ENCODE peak calls at places on chromosomes 11 and 22, in nine cellular contexts. C is left lung, F is foreskin fibroblast, N is fibroblast of the aortic adventitia, Z is A549, W is epithelial cell of esophagus, L is cardiac fibroblast, A is transverse colon, S is lung. M is an unnamed sample.

GRCh38 chr11:110833033-110833484 is 120.8 kb upstream of the ARHGAP20 start:
- DNase-seq in C (no peak), F (peak), N (peak), Z (no peak), W (peak), L (peak), A (no peak), S (no peak), M (peak)

GRCh38 chr22:38429460-38430128 is 25.4 kb downstream of the KCNJ4 start:
- DNase-seq in C (no peak), F (no peak), N (no peak), Z (no peak), W (no peak), L (no peak), A (no peak), S (no peak), M (peak)

GRCh38 chr11:112012877-112013276 is 12.3 kb upstream of the DLAT start:
- DNase-seq in C (no peak), F (no peak), N (peak), Z (no peak), W (peak), L (peak), A (no peak), S (no peak), M (peak)

GRCh38 chr11:69310934-69311766 is 17.2 kb downstream of the MYEOV start:
- DNase-seq in C (no peak), F (no peak), N (no peak), Z (no peak), W (no peak), L (no peak), A (no peak), S (no peak), M (no peak)

GRCh38 chr22:17060126-17060525 is 24.7 kb upstream of the IL17RA start:
- DNase-seq in C (no peak), F (no peak), N (no peak), Z (no peak), W (no peak), L (no peak), A (no peak), S (no peak), M (no peak)

GRCh38 chr11:35367491-35367890 is 51.9 kb downstream of the SLC1A2 start:
- DNase-seq in C (no peak), F (peak), N (peak), Z (no peak), W (peak), L (peak), A (no peak), S (no peak), M (peak)

GRCh38 chr22:38228326-38228872 is 26.6 kb downstream of the MAFF start:
- DNase-seq in C (no peak), F (no peak), N (peak), Z (no peak), W (no peak), L (no peak), A (no peak), S (no peak), M (peak)

GRCh38 chr11:12110714-12111481 is 508 bp downstream of the MICAL2 start:
- DNase-seq in C (peak), F (no peak), N (peak), Z (no peak), W (no peak), L (peak), A (peak), S (peak), M (peak)

GRCh38 chr11:2444301-2445106 is at the start of the genes KCNQ1 and TRPM5:
- DNase-seq in C (peak), F (no peak), N (no peak), Z (peak), W (no peak), L (no peak), A (peak), S (peak), M (no peak)

GRCh38 chr11:1060885-1061616 is 13.6 kb upstream of the MUC2 start:
- DNase-seq in C (no peak), F (peak), N (peak), Z (peak), W (peak), L (peak), A (peak), S (no peak), M (peak)

GRCh38 chr11:6632116-6633073 is 13.2 kb upstream of the TPP1 start:
- DNase-seq in C (no peak), F (no peak), N (no peak), Z (no peak), W (no peak), L (no peak), A (no peak), S (no peak), M (no peak)

GRCh38 chr11:75673977-75674582 is 5.2 kb upstream of the MAP6 start:
- DNase-seq in C (no peak), F (peak), N (peak), Z (peak), W (peak), L (peak), A (no peak), S (no peak), M (peak)

GRCh38 chr11:39294648-39295047 is 2164.8 kb downstream of the LRRC4C start:
- DNase-seq in C (no peak), F (no peak), N (no peak), Z (no peak), W (no peak), L (no peak), A (no peak), S (no peak), M (no peak)

GRCh38 chr22:46085831-46086576 is 64.3 kb upstream of the PPARA start:
- DNase-seq in C (peak), F (peak), N (peak), Z (peak), W (peak), L (peak), A (peak), S (peak), M (no peak)

GRCh38 chr11:57751676-57752253 is at the start of gene BTBD18:
- DNase-seq in C (no peak), F (no peak), N (peak), Z (peak), W (peak), L (peak), A (peak), S (peak), M (peak)

GRCh38 chr11:40722179-40722795 is 737.2 kb downstream of the LRRC4C start:
- DNase-seq in C (no peak), F (no peak), N (no peak), Z (peak), W (peak), L (peak), A (no peak), S (no peak), M (peak)

GRCh38 chr11:86459682-86460460 is 85.2 kb downstream of the CCDC81 start:
- DNase-seq in C (no peak), F (peak), N (peak), Z (peak), W (peak), L (peak), A (no peak), S (peak), M (peak)

GRCh38 chr11:111454561-111455192 is 57.5 kb downstream of the BTG4 start:
- DNase-seq in C (no peak), F (peak), N (peak), Z (peak), W (peak), L (peak), A (peak), S (no peak), M (peak)

GRCh38 chr11:103338621-103339484 is 229.6 kb downstream of the DYNC2H1 start:
- DNase-seq in C (no peak), F (peak), N (peak), Z (peak), W (peak), L (peak), A (no peak), S (no peak), M (peak)

GRCh38 chr11:63670077-63670737 is 969 bp downstream of the ATL3 start:
- DNase-seq in C (no peak), F (no peak), N (peak), Z (no peak), W (peak), L (peak), A (no peak), S (no peak), M (peak)

GRCh38 chr11:1939006-1939626 is 8.0 kb upstream of the MRPL23 start:
- DNase-seq in C (peak), F (no peak), N (no peak), Z (no peak), W (no peak), L (peak), A (no peak), S (no peak), M (no peak)

GRCh38 chr11:120055646-120056045 is 82.3 kb downstream of the TRIM29 start:
- DNase-seq in C (no peak), F (no peak), N (peak), Z (no peak), W (peak), L (no peak), A (no peak), S (no peak), M (peak)

GRCh38 chr11:43515090-43515489 is 156.4 kb downstream of the TTC17 start:
- DNase-seq in C (no peak), F (no peak), N (no peak), Z (peak), W (no peak), L (no peak), A (no peak), S (no peak), M (no peak)

GRCh38 chr22:48254311-48254873 is 1491.9 kb downstream of the TBC1D22A start:
- DNase-seq in C (no peak), F (no peak), N (no peak), Z (peak), W (no peak), L (no peak), A (peak), S (peak), M (no peak)

GRCh38 chr22:45537734-45538181 is 35.1 kb downstream of the FBLN1 start:
- DNase-seq in C (peak), F (peak), N (peak), Z (no peak), W (peak), L (peak), A (peak), S (no peak), M (peak)

GRCh38 chr11:84136926-84137325 is 850.8 kb upstream of the CCDC90B start:
- DNase-seq in C (no peak), F (no peak), N (peak), Z (no peak), W (no peak), L (no peak), A (no peak), S (no peak), M (peak)

GRCh38 chr11:118537409-118537980 is 6.5 kb downstream of the TMEM25 start:
- DNase-seq in C (no peak), F (no peak), N (no peak), Z (no peak), W (no peak), L (peak), A (no peak), S (no peak), M (no peak)

GRCh38 chr11:123525072-123525471 is 95.0 kb downstream of the GRAMD1B start:
- DNase-seq in C (no peak), F (no peak), N (no peak), Z (no peak), W (no peak), L (no peak), A (no peak), S (no peak), M (no peak)

GRCh38 chr11:102767800-102768199 is 12.6 kb downstream of the MMP10 start:
- DNase-seq in C (peak), F (no peak), N (no peak), Z (no peak), W (no peak), L (no peak), A (no peak), S (no peak), M (no peak)

GRCh38 chr22:50399751-50400331 is 56.7 kb downstream of the PPP6R2 start:
- DNase-seq in C (peak), F (peak), N (no peak), Z (peak), W (no peak), L (peak), A (peak), S (peak), M (no peak)
- TF ChIP-seq CTCF in C (peak), F (peak), N (peak), Z (peak), W (peak), L (peak), A (peak), S (peak), M (peak)

DNA sequence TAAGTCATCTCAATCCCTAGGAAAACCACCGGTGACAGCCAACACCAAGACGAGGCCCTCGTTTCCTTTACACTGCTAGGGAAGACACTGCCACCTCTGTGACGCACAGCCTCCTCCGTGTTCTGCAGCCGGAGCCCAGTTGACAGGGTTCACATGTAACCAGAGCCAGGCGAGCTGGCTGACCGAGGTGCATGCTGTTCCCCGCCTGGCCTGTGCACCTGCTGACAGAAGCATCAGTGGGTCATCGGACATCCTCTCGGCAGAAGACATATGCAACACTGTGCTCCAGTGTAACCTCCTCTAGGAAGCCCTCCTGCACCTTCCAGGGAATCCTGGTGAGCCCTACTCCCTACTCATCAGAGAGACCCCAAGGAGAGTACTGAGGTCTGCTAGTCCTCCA is 114.2 kb upstream of the TP53AIP1 start:
- DNase-seq in C (peak), F (no peak), N (no peak), Z (no peak), W (no peak), L (no peak), A (no peak), S (no peak), M (no peak)
- H3K4me3 ChIP-seq in C (no peak), F (no peak), N (no peak), Z (no peak), W (no peak), L (no peak), A (no peak), S (no peak), M (no peak)

GRCh38 chr11:45896392-45897068 is 10.5 kb downstream of the FREY1 start:
- DNase-seq in C (peak), F (no peak), N (no peak), Z (no peak), W (no peak), L (no peak), A (no peak), S (no peak), M (no peak)

GRCh38 chr11:45899448-45900174 is 7.5 kb downstream of the FREY1 start:
- DNase-seq in C (peak), F (peak), N (peak), Z (peak), W (peak), L (peak), A (peak), S (peak), M (peak)

GRCh38 chr11:45895553-45896259 is 10.3 kb downstream of the MAPK8IP1 start:
- DNase-seq in C (no peak), F (no peak), N (no peak), Z (no peak), W (no peak), L (no peak), A (no peak), S (no peak), M (no peak)

GRCh38 chr11:45899086-45899447 is 8.0 kb downstream of the FREY1 start:
- DNase-seq in C (no peak), F (no peak), N (no peak), Z (no peak), W (no peak), L (no peak), A (no peak), S (no peak), M (no peak)

GRCh38 chr11:45897556-45897955 is 9.5 kb downstream of the FREY1 start:
- DNase-seq in C (no peak), F (no peak), N (no peak), Z (peak), W (no peak), L (no peak), A (no peak), S (no peak), M (no peak)
- TF ChIP-seq CTCF in C (no peak), F (no peak), N (no peak), Z (no peak), W (no peak), L (no peak), A (no peak), S (no peak), M (no peak)

GRCh38 chr11:64714664-64715063 is 8.3 kb downstream of the NRXN2 start:
- DNase-seq in C (no peak), F (no peak), N (no peak), Z (no peak), W (no peak), L (no peak), A (no peak), S (no peak), M (no peak)
- H3K4me3 ChIP-seq in C (no peak), F (no peak), N (no peak), Z (no peak), W (no peak), L (no peak), A (no peak), S (no peak), M (no peak)

GRCh38 chr11:19800714-19801519 is 88.3 kb downstream of the NAV2 start:
- DNase-seq in C (no peak), F (no peak), N (peak), Z (no peak), W (peak), L (no peak), A (no peak), S (no peak), M (no peak)

GRCh38 chr11:19802773-19803293 is 90.2 kb downstream of the NAV2 start:
- DNase-seq in C (no peak), F (no peak), N (peak), Z (no peak), W (no peak), L (no peak), A (no peak), S (no peak), M (no peak)

GRCh38 chr11:19795082-19795481 is 82.4 kb downstream of the NAV2 start:
- DNase-seq in C (no peak), F (no peak), N (no peak), Z (no peak), W (no peak), L (no peak), A (no peak), S (no peak), M (no peak)

GRCh38 chr11:19803506-19803998 is 90.9 kb downstream of the NAV2 start:
- DNase-seq in C (no peak), F (no peak), N (no peak), Z (no peak), W (peak), L (no peak), A (peak), S (peak), M (no peak)

DNA sequence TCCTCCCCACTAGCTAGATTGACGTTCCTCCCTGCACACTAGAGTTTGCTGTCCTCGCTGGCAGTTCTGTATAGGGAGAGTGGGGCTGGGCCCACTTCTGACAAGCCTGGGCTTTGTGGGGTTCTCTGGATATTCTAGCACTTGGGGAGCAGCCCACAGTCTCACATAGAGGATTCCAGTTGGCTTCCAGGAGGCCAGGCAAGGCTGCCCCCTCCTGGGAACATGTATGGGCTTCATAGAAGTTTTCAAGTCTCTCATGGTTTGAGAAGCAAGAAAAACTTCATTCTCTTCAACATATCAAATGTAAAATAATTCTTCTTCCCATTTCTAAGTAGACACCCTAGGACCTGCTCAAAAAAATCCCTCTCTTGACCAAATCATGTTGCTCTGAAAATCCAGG is 87.5 kb downstream of the NAV2 start:
- DNase-seq in C (no peak), F (no peak), N (no peak), Z (no peak), W (no peak), L (peak), A (no peak), S (no peak), M (no peak)
- TF ChIP-seq CTCF in C (no peak), F (peak), N (peak), Z (peak), W (peak), L (peak), A (no peak), S (no peak), M (peak)

GRCh38 chr22:35835998-35836691 is 118.5 kb downstream of the APOL5 start:
- DNase-seq in C (peak), F (peak), N (peak), Z (peak), W (peak), L (peak), A (peak), S (peak), M (peak)
- H3K4me3 ChIP-seq in C (peak), F (peak), N (peak), Z (peak), W (peak), L (peak), A (peak), S (no peak), M (peak)

DNA sequence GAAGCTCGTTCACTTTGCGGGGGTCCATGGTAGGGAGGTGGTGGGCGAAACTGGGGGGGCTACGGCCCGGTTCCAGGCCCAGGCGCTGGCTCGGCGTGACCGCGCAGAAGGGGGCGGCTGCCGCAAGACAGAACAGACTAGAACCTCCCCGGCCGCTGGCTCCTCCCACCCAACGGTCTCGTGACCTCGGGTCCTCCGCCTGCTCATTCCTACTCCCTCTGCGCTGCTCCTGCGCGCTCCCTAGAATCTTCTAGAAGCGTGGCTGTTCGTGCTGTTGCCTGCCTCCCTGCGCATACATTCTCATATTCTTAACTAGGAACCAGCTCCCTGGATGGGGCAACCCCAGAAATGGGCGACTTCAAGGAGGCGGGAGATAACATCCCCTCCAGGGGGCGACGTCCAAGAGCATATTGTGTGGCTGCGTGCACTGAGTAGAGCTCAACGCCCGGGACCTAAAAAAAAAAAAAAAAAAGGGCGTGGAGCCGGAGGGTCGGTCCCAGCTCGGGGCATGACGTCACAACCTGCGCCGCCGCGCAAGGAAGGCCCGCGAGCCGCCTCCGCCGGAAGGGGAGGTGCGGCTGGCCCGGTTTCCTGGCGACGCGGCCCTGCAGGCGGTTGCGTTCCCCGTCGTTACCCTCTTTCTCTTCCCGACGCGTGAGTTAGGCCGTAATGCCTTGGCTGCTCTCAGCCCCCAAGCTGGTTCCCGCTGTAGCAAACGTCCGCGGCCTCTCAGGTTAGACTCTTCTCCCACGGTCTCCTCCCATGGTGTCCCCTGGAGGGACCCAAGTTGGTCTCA is at the start of the genes ST13 and XPNPEP3:
- DNase-seq in C (peak), F (peak), N (peak), Z (peak), W (peak), L (peak), A (peak), S (peak), M (peak)
- TF ChIP-seq CTCF in C (no peak), F (no peak), N (peak), Z (peak), W (peak), L (no peak), A (peak), S (no peak), M (peak)

DNA sequence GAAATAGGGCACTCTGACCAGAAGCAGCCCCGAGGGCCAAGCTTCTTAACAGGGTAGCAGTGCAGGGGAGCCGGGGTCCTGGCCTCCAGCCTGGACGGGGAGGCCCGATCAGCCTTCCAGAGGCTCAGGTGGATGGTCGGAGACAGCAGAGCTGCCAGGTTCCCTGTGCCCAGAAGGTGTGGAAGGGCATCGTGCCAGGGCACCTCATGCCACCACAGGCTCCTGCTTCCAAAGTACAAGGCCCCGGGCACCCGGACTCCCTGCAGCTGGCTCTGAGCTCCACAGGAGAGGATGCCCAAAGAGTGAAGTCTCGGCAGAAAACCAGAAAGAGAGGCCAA is 14.3 kb downstream of the EHD1 start:
- DNase-seq in C (no peak), F (no peak), N (no peak), Z (no peak), W (no peak), L (no peak), A (no peak), S (no peak), M (no peak)
- H3K4me3 ChIP-seq in C (peak), F (peak), N (peak), Z (no peak), W (no peak), L (no peak), A (peak), S (no peak), M (no peak)